ENCODE peak calls at places on chromosomes 11 and 22, in seven cellular contexts. B is A673; Q is tibial nerve; M is tibial artery; R is sigmoid colon; H is pancreas; P is CD8-positive, alpha-beta T cell. G is an unnamed sample. For H3K4me1, the result is how much of the 10 kb centered on the place peaks cover.

GRCh38 chr11:44681698-44682097 is 45.1 kb upstream of the TSPAN18 start:
- DNase-seq in B (no peak), Q (no peak), M (no peak), R (no peak), H (no peak), P (no peak), G (no peak)

GRCh38 chr11:31422703-31423102 is 53.0 kb downstream of the DNAJC24 start:
- DNase-seq in B (no peak), Q (no peak), M (no peak), R (no peak), H (no peak), P (no peak), G (no peak)

GRCh38 chr11:57775474-57775873 is 13.9 kb downstream of the CTNND1 start:
- DNase-seq in B (no peak), Q (peak), M (peak), R (no peak), H (no peak), P (no peak), G (no peak)

GRCh38 chr11:10418259-10418949 is 36.7 kb upstream of the AMPD3 start:
- DNase-seq in B (no peak), Q (no peak), M (no peak), R (no peak), H (no peak), P (no peak), G (no peak)

GRCh38 chr22:50310209-50310722 is 2.8 kb upstream of the PLXNB2 start:
- DNase-seq in B (no peak), Q (no peak), M (no peak), R (no peak), H (peak), P (no peak), G (no peak)

GRCh38 chr22:46934746-46935491 is 172.5 kb downstream of the TBC1D22A start:
- DNase-seq in B (peak), Q (no peak), M (no peak), R (no peak), H (no peak), P (no peak), G (no peak)

GRCh38 chr11:2522636-2523255 is 77.9 kb downstream of the KCNQ1 start:
- DNase-seq in B (no peak), Q (no peak), M (no peak), R (peak), H (peak), P (no peak), G (no peak)

GRCh38 chr11:67503119-67504022 is 1.8 kb downstream of the PITPNM1 start:
- DNase-seq in B (no peak), Q (no peak), M (no peak), R (no peak), H (peak), P (no peak), G (no peak)

GRCh38 chr22:46851311-46851710 is 88.9 kb downstream of the TBC1D22A start:
- DNase-seq in B (no peak), Q (no peak), M (no peak), R (no peak), H (no peak), P (no peak), G (no peak)

GRCh38 chr11:24233041-24233440 is 263.8 kb upstream of the LUZP2 start:
- DNase-seq in B (no peak), Q (no peak), M (no peak), R (no peak), H (no peak), P (no peak), G (no peak)

GRCh38 chr22:26563022-26563421 is 26.9 kb downstream of the TPST2 start:
- DNase-seq in B (no peak), Q (no peak), M (no peak), R (no peak), H (no peak), P (no peak), G (peak)

GRCh38 chr11:100719809-100720221 is 32.7 kb downstream of the ARHGAP42 start:
- DNase-seq in B (peak), Q (peak), M (peak), R (no peak), H (peak), P (no peak), G (no peak)

GRCh38 chr11:3380706-3381570 is 2.0 kb upstream of the ZNF195 start:
- DNase-seq in B (no peak), Q (no peak), M (peak), R (no peak), H (no peak), P (no peak), G (no peak)

GRCh38 chr11:122883682-122883981 is 1.1 kb downstream of the JHY start:
- DNase-seq in B (no peak), Q (no peak), M (no peak), R (no peak), H (no peak), P (no peak), G (no peak)
- H3K4me1 ChIP-seq in B (under half), Q (under half), M (under half), R (under half), H (under half), P (under half), G (under half)

GRCh38 chr11:114141863-114142590 is 82.5 kb downstream of the ZBTB16 start:
- DNase-seq in B (peak), Q (no peak), M (no peak), R (no peak), H (no peak), P (no peak), G (no peak)
- H3K4me1 ChIP-seq in B (half or more), Q (half or more), M (half or more), R (half or more), H (under half), P (under half), G (under half)

DNA sequence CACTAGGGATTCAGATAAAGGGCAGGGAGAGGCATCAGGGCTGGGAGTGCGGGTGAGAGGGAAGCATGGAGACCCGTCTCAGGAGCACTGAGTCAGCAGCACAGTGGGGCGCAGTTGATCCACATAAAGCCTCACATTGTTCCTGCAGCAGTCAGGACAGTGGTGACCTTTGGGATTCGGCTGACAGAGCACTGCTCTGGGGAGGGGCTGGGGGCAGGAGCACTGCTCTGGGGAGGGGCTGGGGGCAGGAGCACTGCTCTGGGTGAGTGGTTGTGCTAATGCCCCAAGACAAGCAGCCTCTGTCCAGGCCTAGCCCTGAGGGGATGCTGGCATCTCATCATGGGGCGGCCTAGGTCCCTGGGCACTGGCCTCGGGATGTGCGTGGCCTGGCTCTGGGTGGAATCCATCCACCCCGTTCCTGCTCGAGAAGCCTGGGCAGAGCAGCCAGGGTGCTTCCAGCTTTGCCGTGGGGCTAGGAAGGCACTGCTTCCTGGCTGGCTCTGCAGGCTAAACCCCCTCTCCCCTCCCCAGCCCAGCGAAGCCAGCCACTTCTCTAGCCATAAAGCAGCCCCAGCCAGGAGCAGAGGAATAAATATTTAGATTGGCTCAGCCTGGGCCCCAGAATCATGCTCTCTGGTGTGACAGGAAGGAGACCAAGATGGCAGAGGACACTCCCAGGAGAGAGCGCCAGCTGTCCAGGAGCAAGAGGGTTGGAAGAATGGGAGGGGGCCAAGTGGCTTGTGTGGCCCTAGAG is 7.3 kb downstream of the OAF start:
- DNase-seq in B (no peak), Q (no peak), M (no peak), R (no peak), H (no peak), P (no peak), G (no peak)
- H3K4me1 ChIP-seq in B (under half), Q (half or more), M (under half), R (under half), H (under half), P (under half), G (under half)

GRCh38 chr22:29629382-29630179 is 26.1 kb downstream of the NF2 start:
- DNase-seq in B (no peak), Q (no peak), M (no peak), R (no peak), H (no peak), P (no peak), G (no peak)

GRCh38 chr22:29631725-29632124 is 28.3 kb downstream of the NF2 start:
- DNase-seq in B (no peak), Q (no peak), M (no peak), R (no peak), H (no peak), P (no peak), G (no peak)

GRCh38 chr22:29632672-29633071 is 29.2 kb downstream of the NF2 start:
- DNase-seq in B (no peak), Q (no peak), M (no peak), R (no peak), H (no peak), P (no peak), G (no peak)

GRCh38 chr22:29630180-29630498 is 26.7 kb downstream of the NF2 start:
- DNase-seq in B (no peak), Q (no peak), M (no peak), R (no peak), H (no peak), P (no peak), G (no peak)

GRCh38 chr22:29630987-29631386 is 27.6 kb downstream of the NF2 start:
- DNase-seq in B (no peak), Q (no peak), M (no peak), R (no peak), H (no peak), P (no peak), G (no peak)
- H3K4me1 ChIP-seq in B (under half), Q (under half), M (under half), R (half or more), H (under half), P (under half), G (under half)

GRCh38 chr11:82900277-82901164 is at the start of gene PRCP:
- DNase-seq in B (peak), Q (peak), M (peak), R (peak), H (peak), P (peak), G (peak)

GRCh38 chr11:82899957-82900276 is 313 bp downstream of the PRCP start:
- DNase-seq in B (no peak), Q (no peak), M (no peak), R (no peak), H (no peak), P (no peak), G (no peak)

GRCh38 chr11:82898242-82898641 is 2.0 kb downstream of the PRCP start:
- DNase-seq in B (no peak), Q (no peak), M (no peak), R (no peak), H (no peak), P (no peak), G (no peak)

GRCh38 chr11:82901165-82901938 is at the start of gene DDIAS:
- DNase-seq in B (peak), Q (peak), M (peak), R (peak), H (peak), P (peak), G (peak)

GRCh38 chr11:82899191-82899820 is 924 bp downstream of the PRCP start:
- DNase-seq in B (no peak), Q (no peak), M (no peak), R (no peak), H (no peak), P (no peak), G (peak)
- H3K4me1 ChIP-seq in B (under half), Q (under half), M (under half), R (under half), H (under half), P (under half), G (under half)

DNA sequence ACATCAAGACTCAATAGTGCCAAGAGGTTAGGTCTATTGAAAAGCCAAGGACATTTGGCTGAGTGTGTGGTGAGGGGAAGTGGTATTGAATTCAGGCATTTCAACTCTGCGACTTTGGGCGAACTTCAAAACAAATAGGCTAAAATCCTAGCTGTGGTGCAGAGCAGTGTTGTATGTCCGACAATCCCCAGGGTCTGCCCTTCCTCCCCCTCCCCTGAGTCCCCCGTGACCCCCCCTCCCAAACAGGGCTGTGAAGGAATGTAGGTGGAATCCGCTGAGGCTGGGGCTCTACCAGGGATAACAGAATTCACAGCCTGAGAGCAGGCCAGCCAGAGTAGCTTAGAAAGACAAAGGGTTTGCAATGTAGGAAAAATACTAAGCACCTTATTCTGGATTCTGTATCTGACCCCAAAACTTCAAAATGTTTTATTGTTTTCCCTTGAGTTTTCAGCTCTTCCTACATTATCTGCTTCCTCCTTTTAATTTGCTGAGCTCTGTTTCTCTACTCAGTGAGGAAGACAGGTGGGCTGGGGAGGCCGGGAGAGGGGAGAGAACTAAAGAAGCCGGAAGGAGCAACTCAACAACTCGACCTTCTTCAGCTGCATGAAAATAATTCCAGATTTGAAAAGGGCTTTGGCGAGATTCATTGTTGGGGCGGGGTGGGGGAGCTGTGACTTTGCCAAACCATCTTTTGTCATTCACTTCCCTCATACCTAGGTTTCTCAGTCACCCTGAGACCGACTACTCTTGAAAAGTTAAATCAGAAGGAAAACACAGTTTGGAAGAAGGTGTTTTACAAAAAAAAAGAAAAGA is 315.1 kb downstream of the BLID start:
- DNase-seq in B (no peak), Q (peak), M (no peak), R (no peak), H (no peak), P (no peak), G (no peak)
- H3K4me1 ChIP-seq in B (under half), Q (under half), M (under half), R (under half), H (under half), P (under half), G (under half)

GRCh38 chr22:20550851-20551744 is 43.7 kb downstream of the MED15 start:
- DNase-seq in B (peak), Q (no peak), M (peak), R (peak), H (no peak), P (peak), G (peak)

GRCh38 chr22:20549232-20549841 is 41.9 kb downstream of the MED15 start:
- DNase-seq in B (peak), Q (no peak), M (no peak), R (peak), H (no peak), P (peak), G (peak)

GRCh38 chr22:20551805-20552449 is 44.5 kb downstream of the MED15 start:
- DNase-seq in B (peak), Q (no peak), M (peak), R (peak), H (peak), P (no peak), G (peak)

GRCh38 chr22:20548806-20549205 is 41.4 kb downstream of the MED15 start:
- DNase-seq in B (no peak), Q (no peak), M (no peak), R (peak), H (no peak), P (no peak), G (no peak)

GRCh38 chr22:20550057-20550817 is 42.8 kb downstream of the MED15 start:
- DNase-seq in B (no peak), Q (no peak), M (no peak), R (peak), H (no peak), P (no peak), G (no peak)
- H3K4me1 ChIP-seq in B (under half), Q (half or more), M (half or more), R (half or more), H (under half), P (half or more), G (half or more)

GRCh38 chr11:116727990-116728389 is 44.8 kb downstream of the BUD13 start:
- DNase-seq in B (no peak), Q (no peak), M (no peak), R (no peak), H (no peak), P (no peak), G (no peak)
- H3K4me1 ChIP-seq in B (under half), Q (under half), M (under half), R (under half), H (under half), P (under half), G (under half)

DNA sequence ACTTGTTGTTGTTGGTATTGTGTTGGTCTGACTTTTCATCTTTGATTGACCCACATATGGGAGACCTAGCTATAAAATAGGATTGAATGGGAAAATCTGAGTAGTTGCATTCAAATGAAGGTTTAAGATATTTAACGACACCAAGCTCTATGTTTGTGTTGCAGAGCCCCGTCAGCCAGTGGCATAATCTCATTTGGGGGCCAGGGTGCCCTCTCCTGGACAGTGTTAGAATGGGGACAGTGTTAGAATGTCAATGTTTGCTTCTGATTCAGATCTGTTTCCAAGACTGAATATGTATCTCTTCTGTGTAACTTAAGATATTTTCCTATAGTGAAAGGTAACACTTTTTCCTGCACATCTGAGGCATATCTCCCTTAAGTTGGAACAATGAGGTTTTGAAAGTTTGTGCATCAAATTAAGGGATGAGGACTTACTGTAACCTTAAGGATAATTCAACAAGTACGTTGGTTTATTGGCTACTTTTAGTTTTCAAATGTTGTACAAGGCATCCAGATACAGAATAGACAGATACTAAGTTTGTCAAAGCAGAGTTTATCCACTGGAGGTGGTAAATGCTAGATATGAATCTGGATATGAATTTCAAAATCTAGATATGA is 5.3 kb upstream of the OR52M1 start:
- DNase-seq in B (peak), Q (peak), M (peak), R (no peak), H (no peak), P (peak), G (no peak)
- H3K4me1 ChIP-seq in B (under half), Q (under half), M (under half), R (under half), H (under half), P (under half), G (under half)

GRCh38 chr22:30249049-30250038 is 2.8 kb upstream of the LIF start:
- DNase-seq in B (no peak), Q (peak), M (peak), R (peak), H (no peak), P (no peak), G (no peak)
- H3K4me1 ChIP-seq in B (under half), Q (half or more), M (under half), R (under half), H (under half), P (under half), G (under half)